ENCODE peak calls at places on chromosome 2, in five cellular contexts. L is dorsolateral prefrontal cortex, G is neuronal stem cell, E is aorta, I is GM12878. S is an unnamed sample.

GRCh38 chr2:11955883-11956282 is 209.5 kb downstream of the LPIN1 start:
- DNase-seq in G (no peak), L (no peak), I (no peak), E (no peak), S (no peak)

GRCh38 chr2:149166958-149167810 is 128.7 kb downstream of the LYPD6B start:
- DNase-seq in E (no peak), L (no peak), G (no peak), I (peak; percentile 67), S (no peak)

GRCh38 chr2:152655880-152656279 is 61.4 kb downstream of the PRPF40A start:
- DNase-seq in E (no peak), G (no peak), L (no peak), I (no peak), S (no peak)

GRCh38 chr2:54331095-54331835 is 75.2 kb upstream of the TSPYL6 start:
- DNase-seq in L (no peak), I (no peak), G (no peak), E (no peak), S (peak; percentile 50)

GRCh38 chr2:66981074-66981473 is 416.1 kb upstream of the ETAA1 start:
- DNase-seq in L (no peak), I (no peak), G (no peak), E (no peak), S (no peak)

GRCh38 chr2:32464441-32464840 is 107.6 kb downstream of the BIRC6 start:
- DNase-seq in I (no peak), G (no peak), L (no peak), E (no peak), S (no peak)

GRCh38 chr2:8552264-8552913 is 129.5 kb upstream of the ID2 start:
- DNase-seq in E (peak; percentile 25), I (no peak), G (no peak), L (no peak), S (no peak)

GRCh38 chr2:55014962-55015939 is 35.0 kb downstream of the RTN4 start:
- DNase-seq in L (no peak), E (no peak), I (no peak), G (no peak), S (peak; percentile 17)

GRCh38 chr2:20542761-20543578 is 96.1 kb downstream of the RHOB start:
- DNase-seq in E (no peak), I (no peak), L (no peak), G (no peak), S (no peak)

GRCh38 chr2:157302492-157303099 is 23.0 kb downstream of the ERMN start:
- DNase-seq in E (no peak), L (no peak), G (peak; percentile 41), I (peak; percentile 21), S (peak; percentile 28)

GRCh38 chr2:119753041-119753929 is 6.4 kb upstream of the PTPN4 start:
- DNase-seq in E (no peak), G (no peak), L (no peak), I (no peak), S (no peak)

GRCh38 chr2:240594511-240595380 is 8.2 kb downstream of the CAPN10 start:
- DNase-seq in I (no peak), L (peak; percentile 42), E (peak; percentile 35), G (no peak), S (no peak)

DNA sequence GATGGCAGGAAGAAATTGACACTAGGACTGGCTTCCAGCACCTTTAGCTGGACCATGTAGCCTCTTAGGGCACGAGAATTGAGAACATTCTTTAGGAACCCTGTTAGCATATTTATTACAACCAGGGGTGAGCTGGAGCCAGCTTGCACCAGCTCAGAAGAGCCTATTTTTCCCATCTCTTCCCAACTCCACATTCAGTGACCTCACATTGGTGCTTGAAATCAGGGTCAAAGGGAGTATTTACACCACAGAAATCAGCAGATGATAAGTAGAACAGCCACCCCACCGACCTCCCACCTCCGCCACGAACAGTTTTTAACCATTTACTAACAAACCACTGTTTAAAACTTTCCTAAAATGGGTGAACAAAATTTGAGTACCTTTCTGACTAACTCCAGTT is 389.2 kb upstream of the TNP1 start:
- DNase-seq in L (no peak), I (no peak), E (no peak), G (no peak), S (no peak)
- H3K27ac ChIP-seq in L (peak overlapping the region; percentile 68), I (no peak overlapping the region), E (no peak overlapping the region), G (no peak overlapping the region), S (peak overlapping the region; percentile 72)

GRCh38 chr2:86603892-86604291 is 19.8 kb downstream of the RNF103 start:
- DNase-seq in G (no peak), I (no peak), E (no peak), L (no peak), S (no peak)
- H3K27ac ChIP-seq in G (no peak overlapping the region), I (no peak overlapping the region), E (no peak overlapping the region), L (no peak overlapping the region), S (no peak overlapping the region)

GRCh38 chr2:178863856-178864620 is 56.8 kb upstream of the TTN start:
- DNase-seq in E (peak; percentile 81), I (no peak), G (no peak), L (no peak), S (no peak)
- H3K27ac ChIP-seq in E (peak overlapping the region; percentile 88), I (no peak overlapping the region), G (no peak overlapping the region), L (peak overlapping the region; percentile 44), S (no peak overlapping the region)

DNA sequence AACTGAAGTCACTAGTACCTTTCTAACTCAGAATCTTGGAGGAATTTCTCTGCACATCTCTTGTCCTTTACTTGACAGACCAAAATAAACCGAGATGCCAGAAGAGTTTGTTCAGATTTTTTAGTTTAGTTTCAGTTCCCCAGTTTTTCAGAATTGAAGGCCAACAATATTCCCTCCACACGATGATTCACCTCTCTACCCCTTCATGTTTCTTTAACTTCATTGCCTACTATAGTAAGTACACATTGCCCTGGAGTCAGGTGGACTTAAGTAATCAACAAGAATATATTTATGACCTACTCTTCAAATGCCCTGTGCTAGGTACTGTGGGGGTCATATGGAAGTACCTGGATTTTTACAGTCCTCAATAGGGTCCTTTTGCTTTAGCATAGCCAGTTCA is 79.6 kb upstream of the CTLA4 start:
- DNase-seq in E (no peak), L (no peak), I (no peak), G (no peak), S (no peak)
- H3K27ac ChIP-seq in E (no peak overlapping the region), L (no peak overlapping the region), I (no peak overlapping the region), G (no peak overlapping the region), S (no peak overlapping the region)

S was measured in caudate nucleus.